ENCODE peak calls at places on chromosomes 16 and 17, in four cellular contexts. Q is occipital lobe, M is T47D, Z is cerebellum. I is an unnamed sample.

GRCh38 chr17:77601054-77601979 is 357.2 kb upstream of the TNRC6C start:
- DNase-seq in Z (peak; percentile 46), Q (no peak), M (no peak), I (no peak)

GRCh38 chr17:78230996-78231931 is at the start of gene TMEM235:
- DNase-seq in Q (no peak), Z (no peak), M (no peak), I (no peak)

GRCh38 chr16:15993946-15994665 is 44.7 kb downstream of the ABCC1 start:
- DNase-seq in Q (no peak), Z (no peak), M (no peak), I (peak; percentile 91)

GRCh38 chr16:74813109-74813641 is 38.6 kb upstream of the FA2H start:
- DNase-seq in Q (peak; percentile 39), M (peak; percentile 84), Z (peak; percentile 51), I (peak; percentile 61)

GRCh38 chr17:54527941-54528340 is 372.7 kb upstream of the TOM1L1 start:
- DNase-seq in Q (no peak), M (no peak), Z (no peak), I (no peak)

GRCh38 chr17:74430706-74431567 is 951 bp upstream of the GPRC5C start:
- DNase-seq in Q (no peak), M (peak; percentile 89), Z (peak; percentile 69), I (no peak)

GRCh38 chr17:164536-165235 is 16.8 kb downstream of the DOC2B start:
- DNase-seq in Q (peak; percentile 6), M (peak; percentile 73), Z (peak; percentile 83), I (peak; percentile 69)

GRCh38 chr17:11023639-11024479 is 186.0 kb upstream of the PIRT start:
- DNase-seq in Q (no peak), M (no peak), Z (no peak), I (no peak)

GRCh38 chr17:83067071-83067717 is 12.2 kb upstream of the METRNL start:
- DNase-seq in Z (no peak), Q (no peak), M (no peak), I (no peak)

GRCh38 chr17:19752216-19753048 is 4.3 kb upstream of the ALDH3A1 start:
- DNase-seq in Z (no peak), M (no peak), Q (no peak), I (no peak)

GRCh38 chr16:85424260-85425060 is 188.7 kb upstream of the GSE1 start:
- DNase-seq in Z (peak; percentile 73), M (no peak), Q (no peak), I (no peak)

GRCh38 chr16:4087099-4087885 is 28.9 kb downstream of the ADCY9 start:
- DNase-seq in Q (no peak), Z (no peak), M (peak; percentile 20), I (no peak)

GRCh38 chr16:86993426-86994110 is 323.6 kb downstream of the C16orf95 start:
- DNase-seq in Z (no peak), M (no peak), Q (no peak), I (no peak)

GRCh38 chr16:28155293-28155692 is 56.5 kb downstream of the XPO6 start:
- DNase-seq in Z (no peak), Q (no peak), M (no peak), I (peak; percentile 56)